ENCODE peak calls at places on chromosome X, in eight cellular contexts. Z is esophagus squamous epithelium, S is cardiac muscle cell, N is fibroblast of lung, G is mucosa of descending colon, E is neural progenitor cell, U is body of pancreas, M is astrocyte. A is an unnamed sample. For H3K4me1, the result is how much of the 10 kb centered on the place peaks cover.

GRCh38 chrX:19064175-19064574 is 58.1 kb downstream of the ADGRG2 start:
- DNase-seq in S (no peak), M (peak), N (peak), U (no peak), E (no peak), Z (no peak), G (no peak), A (no peak)

GRCh38 chrX:1434871-1435240 is 17.9 kb downstream of the ASMTL start:
- DNase-seq in S (no peak), U (no peak), G (no peak), M (no peak), E (no peak), N (no peak), Z (no peak), A (no peak)

GRCh38 chrX:77505227-77505626 is 58.0 kb downstream of the FGF16 start:
- DNase-seq in Z (no peak), S (no peak), U (no peak), M (peak), G (no peak), E (no peak), N (peak), A (no peak)

GRCh38 chrX:131741103-131741581 is 197.3 kb downstream of the OR13H1 start:
- DNase-seq in N (no peak), S (no peak), U (no peak), E (no peak), G (no peak), M (peak), Z (peak), A (no peak)

GRCh38 chrX:73262991-73263390 is 48.3 kb upstream of the NAP1L2 start:
- DNase-seq in Z (no peak), M (no peak), U (no peak), G (no peak), E (peak), N (no peak), S (no peak), A (peak)

GRCh38 chrX:133335027-133335426 is 80.3 kb downstream of the GPC4 start:
- DNase-seq in Z (no peak), M (no peak), S (peak), U (peak), G (no peak), E (peak), N (peak), A (no peak)

GRCh38 chrX:30215357-30215843 is at the start of gene MAGEB2:
- DNase-seq in Z (no peak), S (no peak), G (no peak), E (no peak), N (no peak), U (no peak), M (no peak), A (no peak)

GRCh38 chrX:18271725-18272124 is 51.0 kb upstream of the BEND2 start:
- DNase-seq in M (no peak), N (no peak), G (no peak), E (no peak), U (no peak), Z (no peak), S (no peak), A (no peak)

GRCh38 chrX:31931225-31931624 is 859.4 kb upstream of the FTHL17 start:
- DNase-seq in Z (no peak), S (no peak), M (peak), N (peak), U (no peak), E (peak), G (no peak), A (no peak)

GRCh38 chrX:138708268-138708667 is 3.2 kb downstream of the FGF13 start:
- DNase-seq in U (no peak), M (peak), N (no peak), Z (no peak), G (no peak), S (peak), E (no peak), A (no peak)

GRCh38 chrX:113512700-113513395 is 672.2 kb upstream of the AMOT start:
- DNase-seq in U (no peak), Z (no peak), E (no peak), S (no peak), G (no peak), N (peak), M (peak), A (no peak)

GRCh38 chrX:70454441-70455365 is 10.1 kb downstream of the DLG3 start:
- DNase-seq in M (peak), Z (no peak), U (peak), N (peak), G (peak), S (peak), E (peak), A (peak)

DNA sequence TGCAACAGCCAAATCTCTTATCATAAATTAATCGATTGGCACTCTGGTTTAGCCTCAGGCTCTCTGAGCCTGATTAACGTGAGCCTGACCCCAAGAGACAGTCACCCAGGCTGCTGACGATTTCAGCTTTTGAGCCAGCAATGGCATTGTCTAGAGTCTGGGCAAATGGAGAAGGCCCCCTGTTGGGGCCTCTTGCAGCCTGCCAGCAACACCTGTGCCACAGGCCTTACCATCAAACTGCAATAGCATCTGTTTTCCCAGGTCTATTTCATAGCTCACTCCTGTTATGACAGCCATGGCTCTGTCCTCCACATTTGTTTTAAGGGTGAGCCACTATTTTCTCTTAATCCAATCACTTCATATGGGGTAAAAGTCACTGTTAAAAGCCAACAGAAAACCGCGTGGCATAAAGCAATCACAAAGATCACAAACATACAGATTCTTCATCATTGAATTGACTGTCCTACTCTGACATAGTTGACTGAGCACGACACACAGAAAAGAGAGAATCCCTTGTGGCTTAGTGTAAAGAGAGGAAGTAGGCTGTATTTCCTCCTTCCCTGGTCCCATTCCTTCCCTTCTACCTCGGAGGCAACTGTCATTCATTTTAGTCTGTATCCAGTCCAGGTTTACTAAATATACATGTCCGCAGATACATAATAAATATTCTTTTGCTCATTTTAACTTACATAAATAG is 47.8 kb downstream of the SLC9A7 start:
- DNase-seq in U (no peak), E (peak), N (no peak), S (no peak), M (no peak), G (no peak), Z (no peak), A (no peak)
- H3K4me3 ChIP-seq in U (no peak), E (no peak), N (no peak), S (no peak), M (no peak), G (no peak), Z (no peak), A (no peak)

GRCh38 chrX:119684916-119685224 is 8.1 kb downstream of the SEPTIN6 start:
- DNase-seq in M (no peak), S (no peak), U (no peak), G (no peak), E (no peak), N (no peak), Z (no peak), A (no peak)

GRCh38 chrX:119687661-119688413 is 5.1 kb downstream of the SEPTIN6 start:
- DNase-seq in M (no peak), N (no peak), G (no peak), S (no peak), E (no peak), Z (no peak), U (no peak), A (no peak)

GRCh38 chrX:119682019-119682989 is 10.7 kb downstream of the SEPTIN6 start:
- DNase-seq in N (no peak), U (no peak), S (no peak), E (no peak), Z (no peak), G (no peak), M (no peak), A (no peak)

GRCh38 chrX:119686087-119686639 is 6.8 kb downstream of the SEPTIN6 start:
- DNase-seq in Z (no peak), G (no peak), M (no peak), U (no peak), S (peak), N (peak), E (no peak), A (no peak)

GRCh38 chrX:119685225-119686066 is 7.5 kb downstream of the SEPTIN6 start:
- DNase-seq in G (no peak), S (no peak), Z (no peak), N (no peak), E (no peak), M (no peak), U (peak), A (no peak)
- H3K4me1 ChIP-seq in G (under half), S (under half), Z (under half), N (under half), E (under half), M (under half), U (under half), A (under half)

GRCh38 chrX:75155830-75156525 is at the start of gene ABCB7:
- DNase-seq in S (peak), N (peak), E (peak), U (peak), Z (no peak), G (peak), M (peak), A (peak)
- TF ChIP-seq CTCF in S (peak), N (peak), E (peak), U (no peak), Z (no peak), G (no peak), M (no peak), A (no peak)

GRCh38 chrX:50202539-50202938 is 1.7 kb upstream of the AKAP4 start:
- DNase-seq in G (no peak), U (no peak), N (no peak), M (no peak), E (no peak), Z (no peak), S (no peak), A (no peak)

GRCh38 chrX:50200907-50201306 is at the start of gene AKAP4:
- DNase-seq in Z (no peak), E (no peak), S (no peak), U (no peak), G (no peak), N (no peak), M (no peak), A (no peak)

GRCh38 chrX:50206753-50207152 is 2.2 kb downstream of the CCNB3 start:
- DNase-seq in E (no peak), U (no peak), Z (no peak), G (no peak), S (no peak), N (no peak), M (no peak), A (peak)

GRCh38 chrX:50204364-50204899 is at the start of gene CCNB3:
- DNase-seq in E (peak), Z (peak), G (peak), U (peak), N (peak), S (peak), M (peak), A (peak)
- H3K4me3 ChIP-seq in E (peak), Z (peak), G (no peak), U (no peak), N (no peak), S (no peak), M (peak), A (no peak)

GRCh38 chrX:109218761-109219160 is 263.1 kb downstream of the GUCY2F start:
- DNase-seq in S (no peak), M (no peak), N (no peak), U (no peak), G (no peak), Z (no peak), E (no peak), A (no peak)
- H3K4me1 ChIP-seq in S (under half), M (under half), N (under half), U (under half), G (under half), Z (under half), E (under half), A (under half)

DNA sequence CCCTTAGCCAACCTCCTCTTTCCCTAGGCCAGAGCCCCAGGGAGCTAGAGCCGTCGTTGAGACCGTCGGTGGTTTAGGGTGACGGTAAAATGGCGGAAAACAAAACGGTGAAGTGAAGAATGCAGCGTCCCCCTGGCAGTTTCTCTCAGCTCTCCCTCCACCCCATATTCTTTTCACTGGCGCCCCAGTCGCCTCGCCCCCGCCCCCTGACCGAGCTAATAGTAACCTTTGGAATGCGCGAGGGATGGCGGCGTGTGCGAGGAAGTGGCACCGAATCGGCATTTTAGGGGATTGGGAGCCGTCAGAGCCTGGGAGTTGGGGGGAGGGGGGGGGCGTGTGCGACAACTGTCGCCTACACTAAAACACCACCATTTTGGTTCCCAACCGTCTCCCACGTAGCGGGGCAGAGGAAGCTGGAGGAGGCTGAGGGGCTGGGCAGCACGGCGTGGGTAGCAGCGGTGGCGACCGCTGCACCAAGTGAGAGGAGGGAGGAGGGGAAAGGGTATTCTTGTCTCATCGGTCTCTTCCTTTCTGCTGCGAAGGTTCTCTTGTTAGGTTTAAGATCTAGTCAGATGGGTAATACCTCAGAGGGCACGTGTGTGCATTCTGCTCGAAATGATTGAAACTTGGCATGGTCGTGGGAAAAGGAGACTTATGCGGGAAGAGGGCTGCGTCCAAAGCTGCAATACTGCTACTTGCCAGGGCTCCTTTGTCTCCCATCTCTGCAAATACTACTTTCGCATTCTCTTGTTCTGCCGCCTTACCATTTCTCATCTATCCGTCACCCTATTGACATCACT is 820 bp downstream of the ZNF711 start:
- DNase-seq in M (peak), S (peak), Z (no peak), N (peak), U (peak), E (peak), G (peak), A (peak)
- TF ChIP-seq CTCF in M (no peak), S (no peak), Z (no peak), N (no peak), U (no peak), E (no peak), G (no peak), A (no peak)

DNA sequence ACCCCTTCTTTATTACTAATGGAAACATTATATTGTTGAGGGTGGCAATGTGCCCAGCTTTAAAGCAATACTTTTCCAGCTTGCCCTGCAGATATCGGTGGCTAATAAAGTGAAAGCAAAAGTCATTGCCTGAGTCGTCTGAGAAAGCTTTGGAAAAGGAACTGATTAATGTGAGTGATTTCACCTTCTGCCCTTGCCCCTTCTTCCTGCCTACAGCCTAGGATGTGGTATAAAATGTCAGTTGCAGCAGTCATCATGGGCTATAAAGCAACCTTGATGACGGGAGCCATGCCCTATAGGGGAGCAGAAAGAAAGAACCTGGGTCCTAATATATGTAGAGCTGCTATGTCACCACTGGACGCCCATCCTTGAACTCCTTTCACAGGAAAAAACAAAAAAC is 132.4 kb upstream of the USP9X start:
- DNase-seq in S (no peak), G (no peak), M (no peak), U (peak), N (peak), E (no peak), Z (no peak), A (no peak)
- H3K4me3 ChIP-seq in S (no peak), G (no peak), M (no peak), U (no peak), N (no peak), E (no peak), Z (peak), A (no peak)

A was measured in Caco-2.